ENCODE peak calls at places on chromosomes 7 and 10, in five cellular contexts. One of them, this sample, is unnamed. For H3K36me3, the result is how much of the 10 kb centered on the place peaks cover.

GRCh38 chr7:27784399-27785053 is 44.6 kb downstream of the TAX1BP1 start:
- DNase-seq in psoas muscle: no peak
- DNase-seq in adrenal gland: no peak
- DNase-seq in colonic mucosa: peak
- DNase-seq in CD8-positive, alpha-beta memory T cell: peak
- DNase-seq in this sample: peak

GRCh38 chr7:158975526-158976467 is 119.4 kb downstream of the DYNC2I1 start:
- DNase-seq in CD8-positive, alpha-beta memory T cell: no peak
- DNase-seq in psoas muscle: no peak
- DNase-seq in adrenal gland: no peak
- DNase-seq in colonic mucosa: no peak
- DNase-seq in this sample: peak

GRCh38 chr10:33336606-33337334 is 2.3 kb upstream of the NRP1 start:
- DNase-seq in psoas muscle: peak
- DNase-seq in adrenal gland: peak
- DNase-seq in CD8-positive, alpha-beta memory T cell: no peak
- DNase-seq in colonic mucosa: peak
- DNase-seq in this sample: peak

GRCh38 chr7:151727579-151728285 is 149.2 kb downstream of the PRKAG2 start:
- DNase-seq in psoas muscle: peak
- DNase-seq in CD8-positive, alpha-beta memory T cell: no peak
- DNase-seq in adrenal gland: peak
- DNase-seq in colonic mucosa: peak
- DNase-seq in this sample: no peak

GRCh38 chr7:123811056-123811455 is 33.9 kb upstream of the HYAL4 start:
- DNase-seq in CD8-positive, alpha-beta memory T cell: no peak
- DNase-seq in colonic mucosa: no peak
- DNase-seq in adrenal gland: no peak
- DNase-seq in psoas muscle: no peak
- DNase-seq in this sample: no peak

GRCh38 chr7:1460757-1461639 is 1.7 kb upstream of the MICALL2 start:
- DNase-seq in adrenal gland: peak
- DNase-seq in colonic mucosa: peak
- DNase-seq in psoas muscle: peak
- DNase-seq in CD8-positive, alpha-beta memory T cell: no peak
- DNase-seq in this sample: peak

GRCh38 chr10:100346351-100346764 is 675 bp upstream of the SCD start:
- DNase-seq in colonic mucosa: peak
- DNase-seq in CD8-positive, alpha-beta memory T cell: peak
- DNase-seq in psoas muscle: peak
- DNase-seq in adrenal gland: peak
- DNase-seq in this sample: peak

GRCh38 chr10:129845081-129845823 is 118.8 kb downstream of the EBF3 start:
- DNase-seq in CD8-positive, alpha-beta memory T cell: no peak
- DNase-seq in colonic mucosa: no peak
- DNase-seq in psoas muscle: no peak
- DNase-seq in adrenal gland: no peak
- DNase-seq in this sample: no peak

GRCh38 chr7:44801890-44802289 is 5.4 kb downstream of the PPIA start:
- DNase-seq in adrenal gland: no peak
- DNase-seq in colonic mucosa: no peak
- DNase-seq in psoas muscle: no peak
- DNase-seq in CD8-positive, alpha-beta memory T cell: no peak
- DNase-seq in this sample: peak

GRCh38 chr7:44799939-44800338 is 3.5 kb downstream of the PPIA start:
- DNase-seq in adrenal gland: no peak
- DNase-seq in colonic mucosa: no peak
- DNase-seq in psoas muscle: no peak
- DNase-seq in CD8-positive, alpha-beta memory T cell: no peak
- DNase-seq in this sample: no peak

GRCh38 chr7:44805950-44806349 is 9.5 kb downstream of the PPIA start:
- DNase-seq in psoas muscle: no peak
- DNase-seq in colonic mucosa: no peak
- DNase-seq in CD8-positive, alpha-beta memory T cell: no peak
- DNase-seq in adrenal gland: no peak
- DNase-seq in this sample: no peak

GRCh38 chr7:44798649-44799275 is 2.3 kb downstream of the PPIA start:
- DNase-seq in colonic mucosa: no peak
- DNase-seq in adrenal gland: no peak
- DNase-seq in psoas muscle: no peak
- DNase-seq in CD8-positive, alpha-beta memory T cell: no peak
- DNase-seq in this sample: no peak

DNA sequence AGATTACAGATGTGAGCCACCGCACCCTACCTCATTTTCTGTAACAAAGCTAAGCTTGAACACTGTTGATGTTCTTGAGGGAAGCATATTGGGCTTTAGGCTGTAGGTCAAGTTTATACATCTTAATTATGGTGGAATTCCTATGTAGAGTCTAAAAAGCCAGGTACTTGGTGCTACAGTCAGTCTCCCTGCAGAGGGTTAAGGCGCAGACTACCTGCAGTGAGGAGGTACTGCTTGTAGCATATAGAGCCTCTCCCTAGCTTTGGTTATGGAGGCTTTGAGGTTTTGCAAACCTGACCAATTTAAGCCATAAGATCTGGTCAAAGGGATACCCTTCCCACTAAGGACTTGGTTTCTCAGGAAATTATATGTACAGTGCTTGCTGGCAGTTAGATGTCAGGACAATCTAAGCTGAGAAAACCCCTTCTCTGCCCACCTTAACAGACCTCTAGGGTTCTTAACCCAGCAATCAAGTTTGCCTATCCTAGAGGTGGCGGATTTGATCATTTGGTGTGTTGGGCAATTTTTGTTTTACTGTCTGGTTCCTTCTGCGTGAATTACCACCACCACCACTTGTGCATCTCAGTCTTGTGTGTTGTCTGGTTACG is 6.0 kb downstream of the PPIA start:
- DNase-seq in colonic mucosa: no peak
- DNase-seq in CD8-positive, alpha-beta memory T cell: no peak
- DNase-seq in psoas muscle: no peak
- DNase-seq in adrenal gland: no peak
- DNase-seq in this sample: no peak
- H3K36me3 ChIP-seq in colonic mucosa: under half
- H3K36me3 ChIP-seq in CD8-positive, alpha-beta memory T cell: under half
- H3K36me3 ChIP-seq in psoas muscle: under half
- H3K36me3 ChIP-seq in adrenal gland: half or more
- H3K36me3 ChIP-seq in this sample: under half

DNA sequence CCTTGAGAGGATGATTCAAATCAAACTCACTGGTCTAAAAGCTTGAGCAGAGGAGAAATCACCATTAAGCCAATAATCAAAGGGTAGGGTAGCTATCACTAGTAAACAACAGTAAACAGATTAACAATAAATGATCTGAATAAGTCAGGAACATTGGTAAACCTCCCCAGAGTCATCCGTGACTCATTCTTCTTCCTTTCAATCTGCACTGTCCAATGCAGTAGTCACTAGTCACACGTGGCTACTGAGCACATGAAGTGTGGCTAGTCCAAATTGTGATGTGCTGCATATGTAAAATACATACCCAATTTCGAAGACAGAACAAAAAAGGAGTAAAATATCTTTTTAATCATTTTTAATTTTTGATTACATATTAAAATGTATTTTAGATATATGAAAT is 64.0 kb downstream of the ERCC6 start:
- DNase-seq in CD8-positive, alpha-beta memory T cell: no peak
- DNase-seq in colonic mucosa: no peak
- DNase-seq in adrenal gland: no peak
- DNase-seq in psoas muscle: no peak
- DNase-seq in this sample: no peak
- H3K36me3 ChIP-seq in CD8-positive, alpha-beta memory T cell: under half
- H3K36me3 ChIP-seq in colonic mucosa: under half
- H3K36me3 ChIP-seq in adrenal gland: half or more
- H3K36me3 ChIP-seq in psoas muscle: under half
- H3K36me3 ChIP-seq in this sample: under half

GRCh38 chr7:55206235-55207029 is 158.7 kb upstream of the LANCL2 start:
- DNase-seq in CD8-positive, alpha-beta memory T cell: no peak
- DNase-seq in colonic mucosa: no peak
- DNase-seq in psoas muscle: no peak
- DNase-seq in adrenal gland: no peak
- DNase-seq in this sample: no peak

GRCh38 chr7:55207423-55207822 is 157.7 kb upstream of the LANCL2 start:
- DNase-seq in adrenal gland: no peak
- DNase-seq in psoas muscle: no peak
- DNase-seq in CD8-positive, alpha-beta memory T cell: no peak
- DNase-seq in colonic mucosa: no peak
- DNase-seq in this sample: no peak

GRCh38 chr7:55203300-55203699 is 161.8 kb upstream of the LANCL2 start:
- DNase-seq in adrenal gland: no peak
- DNase-seq in psoas muscle: no peak
- DNase-seq in CD8-positive, alpha-beta memory T cell: no peak
- DNase-seq in colonic mucosa: no peak
- DNase-seq in this sample: no peak

GRCh38 chr7:55202150-55202913 is 162.8 kb upstream of the LANCL2 start:
- DNase-seq in CD8-positive, alpha-beta memory T cell: no peak
- DNase-seq in psoas muscle: no peak
- DNase-seq in colonic mucosa: no peak
- DNase-seq in adrenal gland: no peak
- DNase-seq in this sample: no peak

GRCh38 chr7:55205124-55205955 is 159.8 kb upstream of the LANCL2 start:
- DNase-seq in psoas muscle: no peak
- DNase-seq in adrenal gland: no peak
- DNase-seq in CD8-positive, alpha-beta memory T cell: no peak
- DNase-seq in colonic mucosa: no peak
- DNase-seq in this sample: no peak
- H3K36me3 ChIP-seq in psoas muscle: under half
- H3K36me3 ChIP-seq in adrenal gland: under half
- H3K36me3 ChIP-seq in CD8-positive, alpha-beta memory T cell: under half
- H3K36me3 ChIP-seq in colonic mucosa: under half
- H3K36me3 ChIP-seq in this sample: under half

DNA sequence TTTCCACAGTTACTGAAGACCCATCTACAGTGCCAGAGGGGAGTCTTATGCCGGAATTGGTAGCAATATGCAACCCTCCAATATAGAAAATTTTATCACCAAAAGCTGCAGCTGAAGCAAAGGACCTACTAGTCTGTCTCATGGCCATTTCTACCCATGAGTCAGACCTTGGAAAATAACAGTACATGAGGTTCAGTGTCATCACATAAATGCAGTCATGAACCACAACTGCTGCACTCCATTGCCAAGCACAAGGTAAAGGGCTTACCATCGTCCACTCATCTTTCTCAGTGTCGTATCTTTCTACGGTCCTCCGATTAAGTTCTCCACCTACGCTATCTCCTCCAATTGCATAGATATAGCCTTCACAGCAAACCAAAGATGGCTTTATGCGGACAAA is 21.8 kb downstream of the KBTBD2 start:
- DNase-seq in colonic mucosa: no peak
- DNase-seq in psoas muscle: no peak
- DNase-seq in adrenal gland: no peak
- DNase-seq in CD8-positive, alpha-beta memory T cell: no peak
- DNase-seq in this sample: no peak
- H3K36me3 ChIP-seq in colonic mucosa: under half
- H3K36me3 ChIP-seq in psoas muscle: under half
- H3K36me3 ChIP-seq in adrenal gland: under half
- H3K36me3 ChIP-seq in CD8-positive, alpha-beta memory T cell: under half
- H3K36me3 ChIP-seq in this sample: under half

DNA sequence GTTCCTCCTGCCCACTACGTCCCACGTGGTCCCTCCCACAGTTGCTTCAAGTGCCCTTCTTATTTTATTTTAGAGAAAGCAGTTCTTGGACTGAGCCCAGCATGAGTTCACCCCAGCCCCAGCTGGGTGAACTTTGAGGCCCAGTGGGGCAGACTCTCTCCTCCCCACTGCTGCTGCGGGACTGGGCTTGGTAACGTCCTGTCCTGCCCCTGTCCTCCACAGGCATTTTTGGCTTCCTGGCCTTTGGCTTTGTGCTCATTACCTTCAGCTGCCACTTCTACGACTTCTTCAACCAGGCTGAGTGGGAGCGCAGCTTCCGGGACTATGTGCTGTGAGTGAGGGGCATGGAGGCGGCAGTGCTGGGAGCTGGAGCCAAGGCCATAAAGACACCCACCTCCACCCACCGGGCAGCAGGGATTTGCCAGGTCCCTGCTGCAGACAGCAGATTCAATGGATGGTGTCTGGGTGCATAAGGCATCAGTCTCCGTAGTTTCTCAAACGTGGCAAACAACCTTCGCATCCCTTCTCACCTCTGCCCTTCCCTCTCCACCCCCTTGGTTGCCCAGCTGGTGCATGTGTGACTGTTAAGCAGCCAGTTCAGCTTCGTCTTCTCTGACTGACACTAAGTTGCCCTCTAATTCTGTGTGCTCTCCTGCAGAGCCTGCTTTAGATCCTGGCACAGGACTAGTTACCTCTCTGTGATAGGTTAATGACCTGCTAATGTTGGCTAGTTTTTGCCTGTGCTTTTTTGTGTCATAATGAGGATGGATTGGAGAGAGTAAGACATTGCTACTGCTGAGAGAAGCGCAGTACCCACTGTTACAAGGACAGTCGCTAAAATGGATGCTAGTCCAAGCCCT is 15.5 kb upstream of the AHCYL2 start:
- DNase-seq in colonic mucosa: no peak
- DNase-seq in adrenal gland: no peak
- DNase-seq in CD8-positive, alpha-beta memory T cell: no peak
- DNase-seq in psoas muscle: no peak
- DNase-seq in this sample: no peak
- H3K36me3 ChIP-seq in colonic mucosa: under half
- H3K36me3 ChIP-seq in adrenal gland: under half
- H3K36me3 ChIP-seq in CD8-positive, alpha-beta memory T cell: under half
- H3K36me3 ChIP-seq in psoas muscle: under half
- H3K36me3 ChIP-seq in this sample: under half